ENCODE peak calls at places on chromosomes 13 and 19, in four cellular contexts. I, M, V and L are unnamed samples.

GRCh38 chr13:107568181-107568580 is 647.2 kb downstream of the LIG4 start:
- DNase-seq in I (no peak), M (no peak), V (no peak), L (no peak)

GRCh38 chr13:35712907-35713685 is 236.6 kb upstream of the MAB21L1 start:
- DNase-seq in I (no peak), M (no peak), V (no peak), L (no peak)

GRCh38 chr19:29503140-29503758 is 22.5 kb upstream of the VSTM2B start:
- DNase-seq in I (no peak), M (no peak), V (no peak), L (no peak)

GRCh38 chr19:771332-771785 is 20.4 kb downstream of the MISP start:
- DNase-seq in I (peak; percentile 50), M (no peak), V (no peak), L (no peak)

GRCh38 chr19:17236831-17237543 is 8.7 kb downstream of the NR2F6 start:
- DNase-seq in I (no peak), M (no peak), V (no peak), L (no peak)

GRCh38 chr19:50398675-50399367 is 14.7 kb downstream of the POLD1 start:
- DNase-seq in I (no peak), M (no peak), V (no peak), L (no peak)

GRCh38 chr19:49560358-49560900 is 19.9 kb downstream of the NOSIP start:
- DNase-seq in I (no peak), M (peak; percentile 35), V (peak; percentile 46), L (peak; percentile 58)

GRCh38 chr13:59447031-59447430 is 716.7 kb downstream of the DIAPH3 start:
- DNase-seq in I (no peak), M (no peak), V (no peak), L (no peak)

GRCh38 chr13:99389520-99390304 is 82.5 kb upstream of the GPR183 start:
- DNase-seq in I (no peak), M (no peak), V (no peak), L (no peak)

GRCh38 chr19:42427313-42427712 is at the start of gene LIPE:
- DNase-seq in I (no peak), M (no peak), V (no peak), L (no peak)

GRCh38 chr19:3565177-3565576 is 7.6 kb upstream of the HMG20B start:
- DNase-seq in I (peak; percentile 68), M (no peak), V (no peak), L (no peak)

GRCh38 chr13:44048326-44048725 is 168.6 kb downstream of the LACC1 start:
- DNase-seq in I (peak; percentile 46), M (no peak), V (no peak), L (no peak)

GRCh38 chr19:19997656-19998268 is 41.5 kb downstream of the ZNF682 start:
- DNase-seq in I (no peak), M (peak; percentile 22), V (no peak), L (peak; percentile 54)

GRCh38 chr19:39093761-39094160 is 9.6 kb downstream of the ACP7 start:
- DNase-seq in I (no peak), M (no peak), V (no peak), L (no peak)

GRCh38 chr19:5585461-5586299 is 17.9 kb upstream of the TINCR start:
- DNase-seq in I (no peak), M (no peak), V (no peak), L (peak; percentile 44)

GRCh38 chr13:50387124-50387581 is 371.9 kb downstream of the KCNRG start:
- DNase-seq in I (peak; percentile 9), M (peak; percentile 64), V (peak; percentile 48), L (peak; percentile 12)

GRCh38 chr19:33521480-33522370 is at the start of gene PEPD:
- DNase-seq in I (peak; percentile 79), M (peak; percentile 93), V (peak; percentile 86), L (peak; percentile 78)
- H3K27ac ChIP-seq in I (no peak within 1 kb of the TSS), M (peak within 1 kb of the TSS; percentile 75), V (peak within 1 kb of the TSS; percentile 77), L (peak within 1 kb of the TSS; percentile 48)

DNA sequence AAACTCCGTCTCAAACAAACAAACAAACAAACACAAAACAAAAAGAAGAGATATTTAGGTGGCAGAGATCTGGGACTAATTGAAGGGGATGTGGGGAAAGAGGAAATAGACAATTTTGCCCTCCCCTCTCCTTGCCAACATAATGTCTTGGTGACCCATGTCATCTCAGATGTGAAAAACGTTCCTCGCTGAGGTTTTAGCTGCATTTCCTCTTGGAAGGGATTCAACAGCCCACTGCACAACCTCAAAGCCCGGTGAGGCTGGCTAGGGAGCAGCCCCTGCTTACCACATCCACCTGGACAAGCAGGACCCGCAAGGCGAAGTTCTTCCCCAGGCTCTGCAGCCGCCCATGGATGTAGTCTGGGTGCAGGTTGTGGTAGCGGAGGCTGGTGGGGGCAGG is 4.9 kb downstream of the ERCC1 start:
- DNase-seq in I (no peak), M (no peak), V (no peak), L (no peak)
- H3K4me3 ChIP-seq in I (no peak overlapping the region), M (no peak overlapping the region), V (no peak overlapping the region), L (no peak overlapping the region)

GRCh38 chr19:7242601-7243258 is 51.5 kb downstream of the INSR start:
- DNase-seq in I (peak; percentile 33), M (no peak), V (peak; percentile 38), L (no peak)
- H3K27ac ChIP-seq in I (no peak overlapping the region), M (peak overlapping the region; percentile 50), V (peak overlapping the region; percentile 85), L (no peak overlapping the region)

GRCh38 chr19:11377237-11377636 is 2.8 kb downstream of the SWSAP1 start:
- DNase-seq in I (peak; percentile 96), M (no peak), V (peak; percentile 63), L (no peak)

GRCh38 chr19:11373885-11374448 is 499 bp upstream of the SWSAP1 start:
- DNase-seq in I (no peak), M (no peak), V (no peak), L (no peak)

GRCh38 chr19:11373166-11373884 is 1.1 kb upstream of the SWSAP1 start:
- DNase-seq in I (peak; percentile 58), M (no peak), V (no peak), L (no peak)

GRCh38 chr19:11375143-11375948 is 880 bp downstream of the SWSAP1 start:
- DNase-seq in I (peak; percentile 49), M (peak; percentile 54), V (peak; percentile 49), L (peak; percentile 67)

DNA sequence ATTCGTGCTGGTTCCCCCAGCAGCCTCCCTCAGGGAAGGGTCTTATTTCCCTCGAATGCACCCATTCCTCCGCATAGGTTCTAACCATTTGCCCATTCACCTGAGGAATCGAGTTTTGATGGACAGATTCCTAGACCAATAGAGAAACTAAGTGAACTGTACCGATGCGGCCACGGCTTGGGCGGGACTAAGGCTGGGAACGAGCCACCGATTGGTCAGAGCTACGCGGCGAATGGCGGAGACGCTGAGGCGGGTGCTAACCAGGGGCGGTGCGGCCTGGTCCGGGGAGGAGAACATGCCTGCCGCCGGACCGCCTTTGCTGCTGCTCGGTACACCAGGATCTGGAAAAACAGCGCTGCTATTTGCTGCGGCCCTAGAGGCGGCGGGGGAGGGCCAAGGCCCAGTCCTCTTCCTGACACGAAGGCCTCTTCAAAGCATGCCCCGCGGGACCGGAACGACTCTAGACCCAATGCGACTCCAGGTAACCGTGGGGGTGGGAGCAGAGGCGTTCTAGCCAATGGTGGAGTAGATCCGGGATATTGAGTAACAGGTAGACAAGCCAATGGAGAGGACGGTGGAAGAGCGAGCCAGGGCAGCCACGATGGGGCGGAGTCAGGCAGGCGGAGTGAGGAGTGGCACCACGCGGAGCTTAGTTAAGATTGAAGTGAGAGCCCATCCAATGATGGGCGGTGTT is at the start of gene SWSAP1:
- DNase-seq in I (peak; percentile 100), M (peak; percentile 99), V (peak; percentile 99), L (peak; percentile 94)
- H3K4me3 ChIP-seq in I (peak within 1 kb of the TSS; percentile 68), M (peak within 1 kb of the TSS; percentile 72), V (peak within 1 kb of the TSS; percentile 62), L (peak within 1 kb of the TSS; percentile 73)

DNA sequence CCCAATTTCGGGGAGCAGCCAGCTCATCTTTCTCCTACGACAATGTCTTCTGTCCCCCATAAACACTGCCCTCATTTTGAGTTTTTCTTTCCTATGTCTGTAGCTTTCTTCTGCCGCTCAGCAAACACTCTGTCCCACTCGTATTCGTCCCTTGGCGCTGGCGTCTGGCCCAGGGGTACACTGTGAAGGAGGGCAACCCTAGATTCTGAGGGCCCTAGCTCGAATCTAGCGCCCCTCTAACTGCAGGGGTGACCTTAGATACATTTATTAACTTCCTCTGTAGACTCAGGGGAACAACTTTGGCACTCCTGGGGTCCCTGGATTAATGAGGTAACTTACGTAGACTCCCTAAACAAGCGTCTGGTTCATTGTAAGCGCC is 679 bp upstream of the LRCH1 start:
- DNase-seq in I (no peak), M (no peak), V (peak; percentile 30), L (no peak)
- H3K27ac ChIP-seq in I (no peak overlapping the region), M (peak overlapping the region; percentile 96), V (peak overlapping the region; percentile 96), L (peak overlapping the region; percentile 50)